ENCODE peak calls at places on chromosomes 1 and 21, in four cellular contexts. V is HepG2, K is K562, O is HCT116. A is an unnamed sample.

GRCh38 chr1:204983121-204983520 is 59.9 kb upstream of the CNTN2 start:
- DNase-seq in V (no peak), K (no peak), O (no peak), A (no peak)

GRCh38 chr21:43193088-43193650 is 24.4 kb downstream of the CRYAA start:
- DNase-seq in V (no peak), K (no peak), O (no peak), A (no peak)

GRCh38 chr1:56025942-56026341 is 553.4 kb downstream of the PLPP3 start:
- DNase-seq in V (peak), K (no peak), O (no peak), A (no peak)

GRCh38 chr1:176869577-176869976 is 294.9 kb downstream of the ASTN1 start:
- DNase-seq in V (no peak), K (no peak), O (no peak), A (no peak)

GRCh38 chr1:24928631-24929090 is 1.4 kb downstream of the RUNX3 start:
- DNase-seq in V (no peak), K (no peak), O (no peak), A (no peak)

GRCh38 chr1:63622847-63623566 is 29.8 kb downstream of the PGM1 start:
- DNase-seq in V (no peak), K (no peak), O (no peak), A (no peak)

GRCh38 chr1:21129407-21129806 is 47.3 kb downstream of the EIF4G3 start:
- DNase-seq in V (no peak), K (no peak), O (no peak), A (no peak)

GRCh38 chr1:154961497-154962237 is at the start of gene PYGO2:
- DNase-seq in V (peak), K (peak), O (no peak), A (no peak)

GRCh38 chr1:109769335-109770078 is 5.8 kb upstream of the EPS8L3 start:
- DNase-seq in V (no peak), K (no peak), O (no peak), A (no peak)

GRCh38 chr21:26884436-26884835 is 39.2 kb upstream of the ADAMTS1 start:
- DNase-seq in V (no peak), K (no peak), O (no peak), A (no peak)

GRCh38 chr1:21939650-21940374 is 2.7 kb upstream of the HSPG2 start:
- DNase-seq in V (peak), K (no peak), O (peak), A (peak)

GRCh38 chr21:29892379-29892778 is 47.4 kb downstream of the GRIK1 start:
- DNase-seq in V (no peak), K (no peak), O (no peak), A (no peak)

GRCh38 chr1:157485793-157486192 is 66.5 kb downstream of the FCRL5 start:
- DNase-seq in V (no peak), K (no peak), O (no peak), A (no peak)

GRCh38 chr1:83641828-83642443 is 357.0 kb downstream of the TTLL7 start:
- DNase-seq in V (no peak), K (no peak), O (no peak), A (no peak)

GRCh38 chr1:153631047-153632022 is 2.5 kb upstream of the CHTOP start:
- DNase-seq in V (peak), K (no peak), O (no peak), A (no peak)

GRCh38 chr1:180231506-180232420 is 1.7 kb downstream of the LHX4 start:
- DNase-seq in V (no peak), K (no peak), O (peak), A (no peak)

GRCh38 chr1:1434131-1434811 is 1.2 kb upstream of the VWA1 start:
- DNase-seq in V (peak), K (no peak), O (no peak), A (no peak)

GRCh38 chr1:172745014-172745413 is 86.1 kb downstream of the FASLG start:
- DNase-seq in V (peak), K (peak), O (peak), A (peak)

GRCh38 chr1:41102208-41102607 is 80.7 kb upstream of the SLFNL1 start:
- DNase-seq in V (no peak), K (no peak), O (no peak), A (no peak)

GRCh38 chr1:66925558-66925910 is 744 bp downstream of the MIER1 start:
- DNase-seq in V (no peak), K (no peak), O (no peak), A (no peak)
- TF ChIP-seq TCF7L2 in V (no peak), K (no peak), O (no peak), A (no peak)

DNA sequence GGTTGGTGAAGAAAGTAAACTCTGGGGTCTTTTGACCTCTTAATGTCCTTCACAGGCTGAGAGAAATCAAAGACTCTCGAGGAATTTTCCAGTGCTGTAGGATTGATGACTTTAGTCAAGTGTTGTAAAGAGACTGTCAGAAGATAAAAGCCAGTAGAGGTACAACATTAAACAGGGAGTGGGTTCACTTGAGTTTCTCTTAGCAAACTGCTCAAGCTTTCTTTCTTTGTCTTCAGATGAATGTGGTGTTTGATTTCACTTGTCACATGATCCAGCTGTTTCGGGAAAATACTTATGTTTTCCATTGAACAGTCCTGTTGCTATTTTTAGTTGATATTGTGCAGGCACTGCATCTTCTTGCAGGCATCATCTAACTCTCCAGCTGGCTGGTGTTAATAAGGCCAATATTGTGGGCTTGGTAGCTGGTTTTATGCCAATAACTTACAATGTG is 45.6 kb downstream of the XCL2 start:
- DNase-seq in V (no peak), K (no peak), O (no peak), A (no peak)
- TF ChIP-seq TCF7L2 in V (no peak), K (no peak), O (no peak), A (no peak)

GRCh38 chr21:24093032-24093431 is 1514.2 kb downstream of the MRPL39 start:
- DNase-seq in V (no peak), K (no peak), O (no peak), A (no peak)
- TF ChIP-seq TCF7L2 in V (no peak), K (no peak), O (no peak), A (no peak)

GRCh38 chr1:226761322-226761721 is 22.2 kb upstream of the ITPKB start:
- DNase-seq in V (no peak), K (no peak), O (no peak), A (no peak)
- TF ChIP-seq TCF7L2 in V (no peak), K (no peak), O (no peak), A (no peak)

GRCh38 chr1:160169553-160170399 is 18.4 kb downstream of the ATP1A4 start:
- DNase-seq in V (no peak), K (no peak), O (no peak), A (no peak)
- TF ChIP-seq TCF7L2 in V (no peak), K (no peak), O (no peak), A (no peak)

GRCh38 chr21:39176312-39176711 is 6.9 kb downstream of the PSMG1 start:
- DNase-seq in V (no peak), K (no peak), O (no peak), A (no peak)
- TF ChIP-seq TCF7L2 in V (no peak), K (no peak), O (no peak), A (no peak)

A was measured in Panc1.